ENCODE peak calls at places on chromosomes 7 and 10, in seven cellular contexts. R is A549, O is HCT116, X is SK-N-SH, N is H1, A is GM12878, Y is K562. W is an unnamed sample.

GRCh38 chr7:2307690-2308107 is 6.5 kb downstream of the SNX8 start:
- DNase-seq in X (peak; percentile 14), R (no peak), O (no peak), A (peak; percentile 77), Y (no peak), N (no peak), W (peak; percentile 49)

GRCh38 chr7:70953388-70953787 is 178.6 kb upstream of the GALNT17 start:
- DNase-seq in O (no peak), N (peak; percentile 19), X (no peak), A (no peak), Y (no peak), R (no peak), W (no peak)

GRCh38 chr7:112286294-112287086 is 80.0 kb downstream of the ZNF277 start:
- DNase-seq in X (peak; percentile 15), O (no peak), Y (no peak), N (no peak), A (peak; percentile 15), R (no peak), W (no peak)

GRCh38 chr10:117635851-117636250 is 93.3 kb downstream of the EMX2 start:
- DNase-seq in Y (no peak), X (no peak), A (no peak), O (no peak), R (no peak), N (no peak), W (no peak)

GRCh38 chr7:113015038-113015645 is 71.5 kb downstream of the GPR85 start:
- DNase-seq in N (no peak), X (peak; percentile 55), O (peak; percentile 27), R (peak; percentile 30), A (no peak), Y (peak; percentile 20), W (peak; percentile 46)

GRCh38 chr10:8979976-8980375 is 925.5 kb downstream of the GATA3 start:
- DNase-seq in N (no peak), R (no peak), O (no peak), Y (no peak), X (no peak), A (no peak), W (no peak)

GRCh38 chr7:141789917-141790316 is at the start of gene TAS2R5:
- DNase-seq in R (no peak), N (no peak), O (no peak), Y (no peak), X (no peak), A (no peak), W (no peak)

GRCh38 chr7:79308176-79308575 is 145.3 kb downstream of the MAGI2 start:
- DNase-seq in X (no peak), Y (no peak), O (peak; percentile 22), A (no peak), N (no peak), R (peak; percentile 53), W (no peak)

GRCh38 chr7:117489911-117490310 is 10.1 kb downstream of the CFTR start:
- DNase-seq in A (no peak), X (no peak), Y (no peak), R (peak; percentile 48), O (no peak), N (no peak), W (no peak)

GRCh38 chr10:98339790-98340189 is 71.8 kb upstream of the LOXL4 start:
- DNase-seq in R (no peak), A (peak; percentile 94), N (no peak), X (no peak), O (no peak), Y (no peak), W (no peak)

GRCh38 chr10:101062231-101063161 is 707 bp downstream of the KAZALD1 start:
- DNase-seq in O (no peak), N (peak; percentile 81), R (peak; percentile 75), Y (peak; percentile 70), A (no peak), X (peak; percentile 59), W (peak; percentile 89)

GRCh38 chr10:107166378-107166777 is 1.9 kb upstream of the SORCS1 start:
- DNase-seq in X (peak; percentile 28), O (no peak), N (no peak), R (no peak), Y (no peak), A (no peak), W (no peak)

GRCh38 chr7:39504963-39505362 is 61.2 kb upstream of the YAE1 start:
- DNase-seq in R (peak; percentile 52), A (no peak), Y (peak; percentile 29), X (no peak), O (peak; percentile 3), N (no peak), W (no peak)

GRCh38 chr10:5511885-5512280 is 12.5 kb upstream of the CALML5 start:
- DNase-seq in R (no peak), O (no peak), X (no peak), A (no peak), Y (no peak), N (no peak), W (no peak)

GRCh38 chr7:27161214-27161720 is 4.1 kb downstream of the HOXA9 start:
- DNase-seq in N (no peak), X (no peak), Y (no peak), A (no peak), O (no peak), R (no peak), W (peak; percentile 83)

GRCh38 chr10:61814160-61814559 is 87.3 kb upstream of the ARID5B start:
- DNase-seq in X (no peak), N (no peak), A (no peak), Y (no peak), R (no peak), O (no peak), W (no peak)

GRCh38 chr7:138917771-138918170 is 63.4 kb downstream of the KIAA1549 start:
- DNase-seq in X (no peak), R (no peak), A (no peak), O (no peak), Y (no peak), N (no peak), W (no peak)

GRCh38 chr10:129690248-129691070 is 223.4 kb downstream of the MGMT start:
- DNase-seq in R (no peak), X (no peak), Y (no peak), N (no peak), O (no peak), A (no peak), W (no peak)

GRCh38 chr7:151061241-151062110 is 2.1 kb downstream of the SLC4A2 start:
- DNase-seq in X (no peak), N (peak; percentile 63), Y (peak; percentile 71), O (no peak), R (peak; percentile 60), A (no peak), W (peak; percentile 79)

GRCh38 chr7:151060416-151061234 is 1.2 kb downstream of the SLC4A2 start:
- DNase-seq in A (no peak), N (no peak), Y (no peak), R (peak; percentile 89), O (no peak), X (peak; percentile 80), W (peak; percentile 71)

GRCh38 chr7:151063212-151063561 is 3.8 kb downstream of the SLC4A2 start:
- DNase-seq in A (no peak), R (peak; percentile 51), N (no peak), Y (no peak), X (no peak), O (no peak), W (no peak)

GRCh38 chr7:151062399-151063211 is 3.2 kb downstream of the SLC4A2 start:
- DNase-seq in A (no peak), Y (peak; percentile 96), X (peak; percentile 81), R (peak; percentile 98), O (peak; percentile 81), N (peak; percentile 92), W (no peak)

GRCh38 chr7:151062111-151062398 is 2.7 kb downstream of the SLC4A2 start:
- DNase-seq in Y (no peak), X (no peak), R (no peak), O (no peak), A (no peak), N (no peak), W (no peak)
- H3K4me3 ChIP-seq in Y (peak overlapping the region; percentile 84), X (no peak overlapping the region), R (peak overlapping the region; percentile 86), O (peak overlapping the region; percentile 81), A (no peak overlapping the region), N (peak overlapping the region; percentile 91), W (no peak overlapping the region)

DNA sequence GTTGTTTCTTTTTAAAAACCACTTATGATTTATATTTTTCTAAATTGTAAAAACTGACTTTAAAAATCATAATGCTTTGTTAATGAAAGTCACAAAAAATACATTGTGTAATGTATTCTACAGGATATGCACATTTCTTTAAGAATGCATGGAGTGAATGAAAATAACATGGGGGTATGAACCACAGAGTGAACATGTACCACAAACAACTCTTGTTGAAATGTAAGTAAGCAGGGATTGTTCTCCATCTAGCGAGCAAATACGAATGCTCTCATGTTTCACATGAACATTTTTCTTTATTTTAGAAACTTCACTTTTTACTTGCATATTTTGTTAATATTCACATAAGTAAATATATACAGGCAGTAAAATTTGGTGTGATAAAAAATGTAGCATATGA is 35.6 kb upstream of the LAMB4 start:
- DNase-seq in N (no peak), A (no peak), R (no peak), Y (no peak), X (no peak), O (no peak), W (no peak)
- TF ChIP-seq CTCF in N (no peak), A (no peak), R (no peak), Y (no peak), X (no peak), O (no peak), W (no peak)

GRCh38 chr10:110992011-110992800 is 72.8 kb downstream of the SHOC2 start:
- DNase-seq in A (no peak), N (no peak), X (no peak), O (no peak), R (no peak), Y (no peak), W (no peak)
- TF ChIP-seq MAX in A (no peak), N (no peak), X (no peak), O (no peak), R (no peak), Y (no peak), W (no peak)

GRCh38 chr7:149196151-149196704 is 882 bp downstream of the ZNF282 start:
- DNase-seq in A (no peak), O (no peak), X (peak; percentile 65), N (no peak), Y (peak; percentile 53), R (peak; percentile 18), W (peak; percentile 57)

GRCh38 chr7:149196705-149197171 is 1.4 kb downstream of the ZNF282 start:
- DNase-seq in A (no peak), N (no peak), Y (peak; percentile 52), X (peak; percentile 64), O (no peak), R (peak; percentile 18), W (peak; percentile 63)

GRCh38 chr7:149195180-149196150 is at the start of gene ZNF282:
- DNase-seq in O (peak; percentile 67), X (peak; percentile 100), R (peak; percentile 92), N (peak; percentile 91), Y (peak; percentile 98), A (peak; percentile 31), W (peak; percentile 95)

GRCh38 chr7:149197675-149198074 is 2.3 kb downstream of the ZNF282 start:
- DNase-seq in R (no peak), Y (no peak), N (no peak), A (no peak), O (no peak), X (no peak), W (no peak)

DNA sequence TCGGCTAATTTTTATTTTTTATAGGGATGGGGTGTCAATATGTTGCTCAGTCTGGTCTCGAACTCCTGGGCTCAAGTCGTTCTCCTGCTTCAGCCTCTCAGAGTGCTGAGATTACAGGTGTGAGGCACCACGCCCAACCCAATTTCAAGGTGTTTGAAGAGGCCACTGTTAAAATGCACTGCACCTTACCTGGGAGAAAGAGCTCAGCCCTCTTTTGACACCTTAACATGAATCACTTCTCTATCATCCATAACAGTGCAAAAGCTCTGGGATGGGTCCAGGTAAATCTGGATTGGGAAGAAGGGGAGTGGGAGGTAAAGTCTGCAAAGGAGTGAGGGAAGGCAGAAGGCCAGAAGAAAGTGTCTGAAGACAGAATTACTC is 557 bp upstream of the ZNF282 start:
- DNase-seq in R (no peak), A (no peak), Y (no peak), O (no peak), N (no peak), X (no peak), W (no peak)
- H3K4me3 ChIP-seq in R (peak overlapping the region; percentile 77), A (peak overlapping the region; percentile 89), Y (peak overlapping the region; percentile 99), O (peak overlapping the region; percentile 95), N (peak overlapping the region; percentile 94), X (peak overlapping the region; percentile 91), W (peak overlapping the region; percentile 81)